ENCODE peak calls at places on chromosomes 5 and 9, in four cellular contexts. Y is K562, I is HepG2, P is H1. B is an unnamed sample.
A peak's percentile ranks its signal among the peaks of the same experiment; 100 is the strongest.

GRCh38 chr9:97911528-97911927 is 10.8 kb downstream of the TRMO start:
- DNase-seq in I (no peak), Y (no peak), P (no peak), B (no peak)

GRCh38 chr5:131709043-131709442 is 74.0 kb upstream of the RAPGEF6 start:
- DNase-seq in P (no peak), Y (no peak), I (no peak), B (no peak)

GRCh38 chr5:172380992-172381643 is 73.2 kb downstream of the SH3PXD2B start:
- DNase-seq in P (no peak), Y (no peak), I (no peak), B (no peak)

GRCh38 chr9:95268681-95269080 is 48.8 kb downstream of the FANCC start:
- DNase-seq in Y (peak; percentile 20), P (no peak), I (peak; percentile 69), B (peak; percentile 32)

GRCh38 chr9:134630393-134630790 is 11.2 kb upstream of the COL5A1 start:
- DNase-seq in P (no peak), I (no peak), Y (no peak), B (no peak)

GRCh38 chr5:17860660-17861315 is 226.5 kb downstream of the TAF11L14 start:
- DNase-seq in P (no peak), Y (no peak), I (no peak), B (no peak)

GRCh38 chr5:124824637-124825158 is 78.3 kb upstream of the ZNF608 start:
- DNase-seq in Y (no peak), P (no peak), I (no peak), B (no peak)

GRCh38 chr5:7325975-7326911 is 69.7 kb upstream of the ADCY2 start:
- DNase-seq in Y (peak; percentile 60), I (no peak), P (no peak), B (no peak)

GRCh38 chr5:112710896-112711295 is 26.8 kb upstream of the APC start:
- DNase-seq in Y (no peak), P (no peak), I (no peak), B (no peak)

GRCh38 chr5:107518219-107519015 is 152.3 kb downstream of the EFNA5 start:
- DNase-seq in I (no peak), P (no peak), Y (no peak), B (no peak)

GRCh38 chr9:123954921-123955320 is 25.0 kb upstream of the DENND1A start:
- DNase-seq in Y (no peak), P (no peak), I (no peak), B (no peak)

GRCh38 chr5:32707394-32707997 is 3.6 kb upstream of the NPR3 start:
- DNase-seq in Y (peak; percentile 27), P (no peak), I (peak; percentile 27), B (no peak)

GRCh38 chr5:43193171-43193951 is 1.3 kb downstream of the NIM1K start:
- DNase-seq in Y (peak; percentile 53), P (no peak), I (peak; percentile 34), B (no peak)

GRCh38 chr9:115289757-115290208 is 171.8 kb upstream of the TNC start:
- DNase-seq in P (no peak), I (no peak), Y (no peak), B (no peak)

GRCh38 chr5:156314416-156314815 is 12.5 kb upstream of the SGCD start:
- DNase-seq in P (no peak), Y (no peak), I (no peak), B (no peak)

GRCh38 chr5:75412111-75412990 is 75.3 kb downstream of the HMGCR start:
- DNase-seq in P (no peak), I (no peak), Y (no peak), B (no peak)

GRCh38 chr5:101103874-101104273 is 200.8 kb upstream of the ST8SIA4 start:
- DNase-seq in Y (no peak), I (peak; percentile 52), P (no peak), B (no peak)

GRCh38 chr9:69249337-69249736 is 75.3 kb downstream of the TJP2 start:
- DNase-seq in Y (no peak), P (no peak), I (no peak), B (no peak)

GRCh38 chr9:94896512-94896911 is 170.0 kb downstream of the AOPEP start:
- DNase-seq in P (no peak), I (no peak), Y (no peak), B (no peak)

DNA sequence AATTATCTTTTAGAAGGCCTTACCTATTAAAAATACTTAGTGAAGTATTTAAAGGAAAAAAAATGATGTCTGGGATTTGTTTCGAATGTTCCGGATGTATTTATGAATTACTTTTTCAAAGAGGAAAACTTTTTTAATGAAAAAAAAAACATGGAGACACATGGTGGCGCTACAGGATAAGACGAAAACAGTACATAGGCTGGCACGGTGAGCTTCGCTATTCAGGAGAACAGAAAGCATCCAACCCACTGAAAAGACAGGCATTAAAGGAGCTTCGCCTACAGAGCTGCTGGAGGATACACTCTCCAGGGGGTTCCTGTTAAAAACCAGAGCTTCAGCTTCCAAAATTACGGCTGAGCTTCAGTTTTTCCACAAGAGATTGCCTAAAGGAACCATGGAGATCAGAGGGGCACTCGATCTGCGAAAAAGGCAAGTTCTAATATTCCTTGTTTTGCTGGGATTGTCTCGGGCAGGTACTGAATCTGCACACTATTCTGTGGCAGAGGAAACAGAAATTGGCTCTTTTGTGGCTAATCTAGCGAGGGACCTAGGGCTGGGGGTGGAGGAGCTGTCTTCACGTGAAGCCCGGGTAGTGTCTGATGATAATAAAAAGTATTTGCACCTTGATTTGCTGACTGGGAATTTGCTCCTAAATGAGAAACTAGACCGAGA is at the start of gene PCDHB14:
- DNase-seq in P (no peak), I (peak; percentile 45), Y (peak; percentile 18), B (no peak)
- TF ChIP-seq JUN in P (no peak), I (no peak), Y (no peak), B (no peak)

GRCh38 chr5:54832066-54832465 is 153.3 kb downstream of the ESM1 start:
- DNase-seq in I (no peak), P (no peak), Y (no peak), B (no peak)

GRCh38 chr5:54836959-54837534 is 148.3 kb downstream of the ESM1 start:
- DNase-seq in I (no peak), P (no peak), Y (no peak), B (no peak)

GRCh38 chr5:54835642-54836041 is 149.8 kb downstream of the ESM1 start:
- DNase-seq in P (no peak), Y (no peak), I (no peak), B (no peak)

GRCh38 chr5:54832846-54833245 is 152.5 kb downstream of the ESM1 start:
- DNase-seq in I (no peak), Y (no peak), P (no peak), B (no peak)

DNA sequence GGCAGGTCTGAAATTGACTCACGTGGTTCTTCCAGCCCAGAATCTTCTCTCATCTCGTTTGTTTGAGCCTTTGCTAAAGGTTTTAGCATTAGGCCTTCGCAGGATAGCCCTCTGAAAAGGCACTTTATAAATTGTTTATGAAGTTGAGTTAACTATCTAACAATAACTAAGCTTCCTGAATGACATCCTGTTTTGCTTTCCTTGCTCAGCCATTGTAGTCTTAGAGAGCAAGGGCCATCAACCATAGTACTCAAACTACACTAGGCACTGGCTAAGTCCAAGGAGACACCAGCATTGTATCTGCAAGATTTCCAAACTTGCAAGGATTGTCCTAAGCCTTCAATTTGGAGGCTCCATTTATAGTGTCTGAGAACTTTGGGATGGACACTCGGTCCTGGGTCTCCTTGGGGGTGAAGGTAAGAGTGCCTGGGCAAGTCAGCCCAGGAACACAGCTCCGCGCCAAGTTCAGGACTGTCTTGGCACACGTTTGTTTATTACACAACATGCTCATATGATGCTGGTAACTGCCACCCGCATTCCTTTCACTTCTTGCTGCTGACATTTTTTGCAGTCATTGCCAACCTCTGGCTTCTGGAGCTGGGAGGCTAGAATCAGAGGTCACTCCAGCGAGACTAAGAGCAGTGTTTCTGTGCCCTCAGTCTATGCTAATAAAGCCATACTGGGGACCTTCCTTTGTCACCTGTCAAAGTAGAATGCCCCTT is 151.1 kb downstream of the ESM1 start:
- DNase-seq in I (no peak), P (no peak), Y (no peak), B (no peak)
- TF ChIP-seq ATF2 in I (no peak), P (no peak), Y (no peak), B (no peak)

GRCh38 chr5:78659714-78660113 is 11.1 kb upstream of the LHFPL2 start:
- DNase-seq in I (peak; percentile 23), P (no peak), Y (peak; percentile 55), B (no peak)
- TF ChIP-seq JUN in I (no peak), P (no peak), Y (no peak), B (no peak)

GRCh38 chr9:117164512-117164911 is 250.3 kb downstream of the ASTN2 start:
- DNase-seq in I (no peak), P (no peak), Y (no peak), B (no peak)
- TF ChIP-seq ATF2 in I (no peak), P (no peak), Y (no peak), B (no peak)

GRCh38 chr5:139897342-139897741 is 101.7 kb downstream of the PSD2 start:
- DNase-seq in P (no peak), Y (no peak), I (no peak), B (no peak)
- TF ChIP-seq JUN in P (no peak), Y (no peak), I (no peak), B (no peak)

DNA sequence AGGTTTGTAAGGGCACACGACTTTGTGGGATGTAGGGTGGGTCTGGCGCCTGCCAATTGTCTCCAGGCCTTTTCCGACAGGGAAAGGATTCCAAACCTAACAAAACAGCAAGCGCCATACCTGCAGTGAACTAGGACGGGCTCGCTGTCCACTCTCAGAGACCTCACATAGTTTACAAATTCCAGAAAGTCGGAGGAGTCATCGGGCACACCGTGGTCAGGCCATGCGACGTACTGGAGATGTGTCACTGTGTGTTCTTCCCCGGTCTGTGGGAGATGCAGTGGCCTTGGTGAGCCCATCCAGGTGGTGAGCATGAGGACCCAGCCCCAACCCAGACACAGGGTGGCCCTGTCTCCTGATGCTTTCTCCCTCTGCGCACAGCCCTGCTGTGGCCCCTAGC is 61.3 kb upstream of the EPB41L4B start:
- DNase-seq in Y (no peak), P (no peak), I (no peak), B (no peak)
- TF ChIP-seq ATF2 in Y (no peak), P (no peak), I (no peak), B (no peak)